ENCODE peak calls at places on chromosome X, in five cellular contexts. One of them, this sample, is unnamed.

GRCh38 chrX:103533428-103534216 is 14.3 kb upstream of the RAB40A start:
- DNase-seq in stimulated activated CD8-positive, alpha-beta memory T cell treated with anti-CD3 and anti-CD28 coated beads, Interleukin-4, amount 100 ng/mL, for 1 hour: peak
- DNase-seq in EL: peak
- DNase-seq in upper lobe of right lung: peak
- DNase-seq in NCI-H510A treated with DMSO at 0.1 percent for 48 hours: peak
- DNase-seq in this sample: peak

GRCh38 chrX:68839771-68840170 is 10.9 kb downstream of the EFNB1 start:
- DNase-seq in NCI-H510A treated with DMSO at 0.1 percent for 48 hours: no peak
- DNase-seq in upper lobe of right lung: no peak
- DNase-seq in stimulated activated CD8-positive, alpha-beta memory T cell treated with anti-CD3 and anti-CD28 coated beads, Interleukin-4, amount 100 ng/mL, for 1 hour: no peak
- DNase-seq in EL: no peak
- DNase-seq in this sample: no peak

GRCh38 chrX:82087699-82088098 is 885.8 kb downstream of the SH3BGRL start:
- DNase-seq in upper lobe of right lung: no peak
- DNase-seq in stimulated activated CD8-positive, alpha-beta memory T cell treated with anti-CD3 and anti-CD28 coated beads, Interleukin-4, amount 100 ng/mL, for 1 hour: no peak
- DNase-seq in NCI-H510A treated with DMSO at 0.1 percent for 48 hours: no peak
- DNase-seq in EL: no peak
- DNase-seq in this sample: no peak

GRCh38 chrX:82081027-82081426 is 879.1 kb downstream of the SH3BGRL start:
- DNase-seq in upper lobe of right lung: no peak
- DNase-seq in EL: no peak
- DNase-seq in NCI-H510A treated with DMSO at 0.1 percent for 48 hours: no peak
- DNase-seq in stimulated activated CD8-positive, alpha-beta memory T cell treated with anti-CD3 and anti-CD28 coated beads, Interleukin-4, amount 100 ng/mL, for 1 hour: no peak
- DNase-seq in this sample: no peak

GRCh38 chrX:153299855-153300254 is 21.7 kb downstream of the PNMA6F start:
- DNase-seq in upper lobe of right lung: no peak
- DNase-seq in stimulated activated CD8-positive, alpha-beta memory T cell treated with anti-CD3 and anti-CD28 coated beads, Interleukin-4, amount 100 ng/mL, for 1 hour: no peak
- DNase-seq in EL: no peak
- DNase-seq in NCI-H510A treated with DMSO at 0.1 percent for 48 hours: no peak
- DNase-seq in this sample: no peak

GRCh38 chrX:29468911-29469494 is 746.4 kb upstream of the MAGEB2 start:
- DNase-seq in EL: no peak
- DNase-seq in NCI-H510A treated with DMSO at 0.1 percent for 48 hours: no peak
- DNase-seq in stimulated activated CD8-positive, alpha-beta memory T cell treated with anti-CD3 and anti-CD28 coated beads, Interleukin-4, amount 100 ng/mL, for 1 hour: no peak
- DNase-seq in upper lobe of right lung: no peak
- DNase-seq in this sample: no peak

GRCh38 chrX:123822965-123823364 is 36.9 kb upstream of the XIAP start:
- DNase-seq in stimulated activated CD8-positive, alpha-beta memory T cell treated with anti-CD3 and anti-CD28 coated beads, Interleukin-4, amount 100 ng/mL, for 1 hour: no peak
- DNase-seq in EL: no peak
- DNase-seq in NCI-H510A treated with DMSO at 0.1 percent for 48 hours: no peak
- DNase-seq in upper lobe of right lung: no peak
- DNase-seq in this sample: no peak

GRCh38 chrX:133726211-133726630 is 259.2 kb downstream of the GPC3 start:
- DNase-seq in EL: peak
- DNase-seq in NCI-H510A treated with DMSO at 0.1 percent for 48 hours: peak
- DNase-seq in upper lobe of right lung: no peak
- DNase-seq in stimulated activated CD8-positive, alpha-beta memory T cell treated with anti-CD3 and anti-CD28 coated beads, Interleukin-4, amount 100 ng/mL, for 1 hour: no peak
- DNase-seq in this sample: no peak

GRCh38 chrX:118508690-118509089 is 13.1 kb downstream of the DOCK11 start:
- DNase-seq in stimulated activated CD8-positive, alpha-beta memory T cell treated with anti-CD3 and anti-CD28 coated beads, Interleukin-4, amount 100 ng/mL, for 1 hour: no peak
- DNase-seq in NCI-H510A treated with DMSO at 0.1 percent for 48 hours: no peak
- DNase-seq in EL: no peak
- DNase-seq in upper lobe of right lung: no peak
- DNase-seq in this sample: no peak

GRCh38 chrX:130413415-130413814 is 11.6 kb downstream of the RBMX2 start:
- DNase-seq in upper lobe of right lung: no peak
- DNase-seq in stimulated activated CD8-positive, alpha-beta memory T cell treated with anti-CD3 and anti-CD28 coated beads, Interleukin-4, amount 100 ng/mL, for 1 hour: no peak
- DNase-seq in EL: no peak
- DNase-seq in NCI-H510A treated with DMSO at 0.1 percent for 48 hours: no peak
- DNase-seq in this sample: no peak

GRCh38 chrX:70089575-70090297 is 27.5 kb downstream of the OTUD6A start:
- DNase-seq in stimulated activated CD8-positive, alpha-beta memory T cell treated with anti-CD3 and anti-CD28 coated beads, Interleukin-4, amount 100 ng/mL, for 1 hour: no peak
- DNase-seq in EL: peak
- DNase-seq in NCI-H510A treated with DMSO at 0.1 percent for 48 hours: no peak
- DNase-seq in upper lobe of right lung: no peak
- DNase-seq in this sample: no peak

GRCh38 chrX:115058276-115058675 is 40.9 kb upstream of the IL13RA2 start:
- DNase-seq in NCI-H510A treated with DMSO at 0.1 percent for 48 hours: no peak
- DNase-seq in stimulated activated CD8-positive, alpha-beta memory T cell treated with anti-CD3 and anti-CD28 coated beads, Interleukin-4, amount 100 ng/mL, for 1 hour: no peak
- DNase-seq in EL: peak
- DNase-seq in upper lobe of right lung: no peak
- DNase-seq in this sample: no peak

GRCh38 chrX:23333842-23334535 is 660 bp upstream of the PTCHD1 start:
- DNase-seq in stimulated activated CD8-positive, alpha-beta memory T cell treated with anti-CD3 and anti-CD28 coated beads, Interleukin-4, amount 100 ng/mL, for 1 hour: no peak
- DNase-seq in upper lobe of right lung: peak
- DNase-seq in NCI-H510A treated with DMSO at 0.1 percent for 48 hours: no peak
- DNase-seq in EL: no peak
- DNase-seq in this sample: no peak

GRCh38 chrX:101986571-101986970 is 54.7 kb upstream of the ZMAT1 start:
- DNase-seq in NCI-H510A treated with DMSO at 0.1 percent for 48 hours: no peak
- DNase-seq in stimulated activated CD8-positive, alpha-beta memory T cell treated with anti-CD3 and anti-CD28 coated beads, Interleukin-4, amount 100 ng/mL, for 1 hour: no peak
- DNase-seq in EL: peak
- DNase-seq in upper lobe of right lung: no peak
- DNase-seq in this sample: no peak

GRCh38 chrX:25001808-25002657 is 13.7 kb downstream of the ARX start:
- DNase-seq in EL: no peak
- DNase-seq in upper lobe of right lung: no peak
- DNase-seq in stimulated activated CD8-positive, alpha-beta memory T cell treated with anti-CD3 and anti-CD28 coated beads, Interleukin-4, amount 100 ng/mL, for 1 hour: no peak
- DNase-seq in NCI-H510A treated with DMSO at 0.1 percent for 48 hours: no peak
- DNase-seq in this sample: no peak

GRCh38 chrX:43860646-43861370 is 21.4 kb downstream of the MAOB start:
- DNase-seq in upper lobe of right lung: no peak
- DNase-seq in EL: peak
- DNase-seq in NCI-H510A treated with DMSO at 0.1 percent for 48 hours: peak
- DNase-seq in stimulated activated CD8-positive, alpha-beta memory T cell treated with anti-CD3 and anti-CD28 coated beads, Interleukin-4, amount 100 ng/mL, for 1 hour: no peak
- DNase-seq in this sample: no peak

GRCh38 chrX:134865730-134866129 is 125.1 kb upstream of the SMIM10 start:
- DNase-seq in upper lobe of right lung: no peak
- DNase-seq in stimulated activated CD8-positive, alpha-beta memory T cell treated with anti-CD3 and anti-CD28 coated beads, Interleukin-4, amount 100 ng/mL, for 1 hour: no peak
- DNase-seq in EL: no peak
- DNase-seq in NCI-H510A treated with DMSO at 0.1 percent for 48 hours: no peak
- DNase-seq in this sample: no peak

GRCh38 chrX:151920530-151920929 is 7.8 kb downstream of the MAGEA4 start:
- DNase-seq in NCI-H510A treated with DMSO at 0.1 percent for 48 hours: no peak
- DNase-seq in stimulated activated CD8-positive, alpha-beta memory T cell treated with anti-CD3 and anti-CD28 coated beads, Interleukin-4, amount 100 ng/mL, for 1 hour: no peak
- DNase-seq in EL: no peak
- DNase-seq in upper lobe of right lung: no peak
- DNase-seq in this sample: no peak

GRCh38 chrX:111876646-111877045 is 665 bp downstream of the TRPC5OS start:
- DNase-seq in NCI-H510A treated with DMSO at 0.1 percent for 48 hours: no peak
- DNase-seq in upper lobe of right lung: no peak
- DNase-seq in EL: no peak
- DNase-seq in stimulated activated CD8-positive, alpha-beta memory T cell treated with anti-CD3 and anti-CD28 coated beads, Interleukin-4, amount 100 ng/mL, for 1 hour: no peak
- DNase-seq in this sample: no peak

GRCh38 chrX:103211012-103211715 is 3.7 kb upstream of the BEX4 start:
- DNase-seq in upper lobe of right lung: no peak
- DNase-seq in EL: peak
- DNase-seq in NCI-H510A treated with DMSO at 0.1 percent for 48 hours: peak
- DNase-seq in stimulated activated CD8-positive, alpha-beta memory T cell treated with anti-CD3 and anti-CD28 coated beads, Interleukin-4, amount 100 ng/mL, for 1 hour: no peak
- DNase-seq in this sample: no peak

GRCh38 chrX:77962068-77962902 is 7.2 kb downstream of the PGAM4 start:
- DNase-seq in stimulated activated CD8-positive, alpha-beta memory T cell treated with anti-CD3 and anti-CD28 coated beads, Interleukin-4, amount 100 ng/mL, for 1 hour: no peak
- DNase-seq in NCI-H510A treated with DMSO at 0.1 percent for 48 hours: no peak
- DNase-seq in upper lobe of right lung: no peak
- DNase-seq in EL: peak
- DNase-seq in this sample: no peak

GRCh38 chrX:48957477-48957826 is at the start of gene OTUD5:
- DNase-seq in EL: peak
- DNase-seq in upper lobe of right lung: peak
- DNase-seq in stimulated activated CD8-positive, alpha-beta memory T cell treated with anti-CD3 and anti-CD28 coated beads, Interleukin-4, amount 100 ng/mL, for 1 hour: peak
- DNase-seq in NCI-H510A treated with DMSO at 0.1 percent for 48 hours: no peak
- DNase-seq in this sample: no peak

GRCh38 chrX:136318895-136319597 is 18.3 kb downstream of the ADGRG4 start:
- DNase-seq in stimulated activated CD8-positive, alpha-beta memory T cell treated with anti-CD3 and anti-CD28 coated beads, Interleukin-4, amount 100 ng/mL, for 1 hour: no peak
- DNase-seq in upper lobe of right lung: no peak
- DNase-seq in EL: no peak
- DNase-seq in NCI-H510A treated with DMSO at 0.1 percent for 48 hours: no peak
- DNase-seq in this sample: no peak

GRCh38 chrX:152949114-152949513 is 44.8 kb downstream of the PNMA5 start:
- DNase-seq in upper lobe of right lung: no peak
- DNase-seq in NCI-H510A treated with DMSO at 0.1 percent for 48 hours: no peak
- DNase-seq in stimulated activated CD8-positive, alpha-beta memory T cell treated with anti-CD3 and anti-CD28 coated beads, Interleukin-4, amount 100 ng/mL, for 1 hour: no peak
- DNase-seq in EL: no peak
- DNase-seq in this sample: peak

GRCh38 chrX:130118941-130119640 is 8.8 kb upstream of the ELF4 start:
- DNase-seq in upper lobe of right lung: no peak
- DNase-seq in NCI-H510A treated with DMSO at 0.1 percent for 48 hours: no peak
- DNase-seq in stimulated activated CD8-positive, alpha-beta memory T cell treated with anti-CD3 and anti-CD28 coated beads, Interleukin-4, amount 100 ng/mL, for 1 hour: no peak
- DNase-seq in EL: peak
- DNase-seq in this sample: no peak

GRCh38 chrX:111728096-111728495 is 47.1 kb downstream of the ALG13 start:
- DNase-seq in NCI-H510A treated with DMSO at 0.1 percent for 48 hours: no peak
- DNase-seq in upper lobe of right lung: no peak
- DNase-seq in EL: peak
- DNase-seq in stimulated activated CD8-positive, alpha-beta memory T cell treated with anti-CD3 and anti-CD28 coated beads, Interleukin-4, amount 100 ng/mL, for 1 hour: no peak
- DNase-seq in this sample: no peak

GRCh38 chrX:45849261-45849660 is 648.6 kb upstream of the DIPK2B start:
- DNase-seq in NCI-H510A treated with DMSO at 0.1 percent for 48 hours: peak
- DNase-seq in stimulated activated CD8-positive, alpha-beta memory T cell treated with anti-CD3 and anti-CD28 coated beads, Interleukin-4, amount 100 ng/mL, for 1 hour: no peak
- DNase-seq in upper lobe of right lung: no peak
- DNase-seq in EL: peak
- DNase-seq in this sample: no peak

GRCh38 chrX:130418740-130419139 is 17.0 kb downstream of the RBMX2 start:
- DNase-seq in EL: no peak
- DNase-seq in upper lobe of right lung: no peak
- DNase-seq in stimulated activated CD8-positive, alpha-beta memory T cell treated with anti-CD3 and anti-CD28 coated beads, Interleukin-4, amount 100 ng/mL, for 1 hour: no peak
- DNase-seq in NCI-H510A treated with DMSO at 0.1 percent for 48 hours: no peak
- DNase-seq in this sample: no peak

GRCh38 chrX:154486052-154486395 is 391 bp downstream of the UBL4A start:
- DNase-seq in upper lobe of right lung: peak
- DNase-seq in EL: peak
- DNase-seq in NCI-H510A treated with DMSO at 0.1 percent for 48 hours: no peak
- DNase-seq in stimulated activated CD8-positive, alpha-beta memory T cell treated with anti-CD3 and anti-CD28 coated beads, Interleukin-4, amount 100 ng/mL, for 1 hour: no peak
- DNase-seq in this sample: no peak

GRCh38 chrX:136259543-136259942 is 8.3 kb upstream of the MAP7D3 start:
- DNase-seq in upper lobe of right lung: no peak
- DNase-seq in NCI-H510A treated with DMSO at 0.1 percent for 48 hours: no peak
- DNase-seq in stimulated activated CD8-positive, alpha-beta memory T cell treated with anti-CD3 and anti-CD28 coated beads, Interleukin-4, amount 100 ng/mL, for 1 hour: no peak
- DNase-seq in EL: peak
- DNase-seq in this sample: no peak

GRCh38 chrX:68354869-68355628 is 78.2 kb downstream of the OPHN1 start:
- DNase-seq in NCI-H510A treated with DMSO at 0.1 percent for 48 hours: peak
- DNase-seq in upper lobe of right lung: no peak
- DNase-seq in EL: no peak
- DNase-seq in stimulated activated CD8-positive, alpha-beta memory T cell treated with anti-CD3 and anti-CD28 coated beads, Interleukin-4, amount 100 ng/mL, for 1 hour: no peak
- DNase-seq in this sample: no peak

GRCh38 chrX:130155564-130155963 is 10.1 kb downstream of the AIFM1 start:
- DNase-seq in EL: no peak
- DNase-seq in upper lobe of right lung: no peak
- DNase-seq in NCI-H510A treated with DMSO at 0.1 percent for 48 hours: no peak
- DNase-seq in stimulated activated CD8-positive, alpha-beta memory T cell treated with anti-CD3 and anti-CD28 coated beads, Interleukin-4, amount 100 ng/mL, for 1 hour: no peak
- DNase-seq in this sample: no peak

This sample was measured in cardiac septum.